ENCODE peak calls at places on chromosome 5, in six cellular contexts. F, X, H, B, M and A are unnamed samples.

GRCh38 chr5:69238760-69239251 is 4.1 kb downstream of the CDK7 start:
- DNase-seq in F (peak), X (no peak), H (no peak), B (no peak), M (peak), A (peak)

GRCh38 chr5:5473224-5473623 is 50.7 kb downstream of the ICE1 start:
- DNase-seq in F (peak), X (no peak), H (no peak), B (no peak), M (peak), A (no peak)

GRCh38 chr5:174412374-174412773 is 312.0 kb upstream of the MSX2 start:
- DNase-seq in F (no peak), X (no peak), H (no peak), B (no peak), M (no peak), A (no peak)

GRCh38 chr5:133240425-133241091 is 188.7 kb downstream of the HSPA4 start:
- DNase-seq in F (peak), X (no peak), H (no peak), B (no peak), M (peak), A (peak)

GRCh38 chr5:96256795-96257470 is 176.1 kb downstream of the PCSK1 start:
- DNase-seq in F (peak), X (no peak), H (no peak), B (no peak), M (peak), A (peak)

GRCh38 chr5:76299592-76299991 is 103.5 kb upstream of the IQGAP2 start:
- DNase-seq in F (no peak), X (no peak), H (no peak), B (no peak), M (no peak), A (no peak)

GRCh38 chr5:173901705-173902104 is 13.6 kb downstream of the CPEB4 start:
- DNase-seq in F (no peak), X (no peak), H (no peak), B (no peak), M (no peak), A (no peak)

GRCh38 chr5:169914766-169915165 is 65.5 kb downstream of the INSYN2B start:
- DNase-seq in F (peak), X (peak), H (peak), B (no peak), M (peak), A (no peak)

GRCh38 chr5:134370306-134370870 is 981 bp upstream of the UBE2B start:
- DNase-seq in F (no peak), X (no peak), H (no peak), B (no peak), M (no peak), A (no peak)

GRCh38 chr5:138129347-138129746 is 9.9 kb downstream of the NME5 start:
- DNase-seq in F (no peak), X (no peak), H (no peak), B (no peak), M (no peak), A (no peak)

GRCh38 chr5:96990102-96990501 is 54.2 kb downstream of the LNPEP start:
- DNase-seq in F (no peak), X (no peak), H (no peak), B (no peak), M (no peak), A (no peak)

GRCh38 chr5:138639326-138639725 is 64.1 kb upstream of the HSPA9 start:
- DNase-seq in F (no peak), X (no peak), H (no peak), B (no peak), M (no peak), A (no peak)

GRCh38 chr5:134968055-134968454 is 348 bp downstream of the CATSPER3 start:
- DNase-seq in F (no peak), X (no peak), H (no peak), B (no peak), M (no peak), A (no peak)

GRCh38 chr5:132472431-132472830 is 18.1 kb downstream of the IRF1 start:
- DNase-seq in F (no peak), X (no peak), H (no peak), B (no peak), M (no peak), A (peak)

GRCh38 chr5:150497274-150497988 is 10.5 kb upstream of the NDST1 start:
- DNase-seq in F (peak), X (no peak), H (no peak), B (no peak), M (peak), A (peak)

GRCh38 chr5:115685966-115686691 is 60.3 kb upstream of the TMED7 start:
- DNase-seq in F (no peak), X (no peak), H (no peak), B (no peak), M (no peak), A (no peak)

GRCh38 chr5:31059889-31060288 is 133.6 kb upstream of the CDH6 start:
- DNase-seq in F (no peak), X (no peak), H (no peak), B (no peak), M (no peak), A (no peak)

GRCh38 chr5:15966651-15967050 is 212.9 kb downstream of the MARCHF11 start:
- DNase-seq in F (peak), X (no peak), H (no peak), B (no peak), M (no peak), A (no peak)

GRCh38 chr5:88606173-88606572 is 276.8 kb downstream of the MEF2C start:
- DNase-seq in F (no peak), X (no peak), H (no peak), B (no peak), M (no peak), A (no peak)

GRCh38 chr5:59767753-59768159 is 125.8 kb downstream of the PDE4D start:
- DNase-seq in F (no peak), X (no peak), H (no peak), B (no peak), M (peak), A (no peak)

GRCh38 chr5:177546262-177546741 is 8.1 kb downstream of the FAM193B start:
- DNase-seq in F (peak), X (no peak), H (no peak), B (no peak), M (peak), A (peak)

GRCh38 chr5:150389759-150390256 is 22.9 kb downstream of the CD74 start:
- DNase-seq in F (no peak), X (no peak), H (no peak), B (no peak), M (no peak), A (no peak)

GRCh38 chr5:173572431-173573125 is 43.9 kb downstream of the BOD1 start:
- DNase-seq in F (no peak), X (no peak), H (no peak), B (no peak), M (peak), A (no peak)

GRCh38 chr5:141651728-141652105 is 499 bp upstream of the FCHSD1 start:
- DNase-seq in F (no peak), X (no peak), H (no peak), B (no peak), M (no peak), A (peak)

GRCh38 chr5:134125195-134126015 is 10.9 kb downstream of the TCF7 start:
- DNase-seq in F (peak), X (no peak), H (no peak), B (no peak), M (no peak), A (no peak)

GRCh38 chr5:151023047-151023615 is 2.7 kb downstream of the GPX3 start:
- DNase-seq in F (peak), X (no peak), H (no peak), B (no peak), M (no peak), A (no peak)

GRCh38 chr5:39992617-39993203 is 567.9 kb upstream of the DAB2 start:
- DNase-seq in F (no peak), X (no peak), H (no peak), B (no peak), M (no peak), A (no peak)

GRCh38 chr5:129672006-129672405 is 75.9 kb upstream of the MINAR2 start:
- DNase-seq in F (no peak), X (no peak), H (no peak), B (no peak), M (no peak), A (no peak)
- H3K14ac ChIP-seq in F (no peak), X (no peak), H (no peak), B (no peak), M (no peak), A (no peak)

DNA sequence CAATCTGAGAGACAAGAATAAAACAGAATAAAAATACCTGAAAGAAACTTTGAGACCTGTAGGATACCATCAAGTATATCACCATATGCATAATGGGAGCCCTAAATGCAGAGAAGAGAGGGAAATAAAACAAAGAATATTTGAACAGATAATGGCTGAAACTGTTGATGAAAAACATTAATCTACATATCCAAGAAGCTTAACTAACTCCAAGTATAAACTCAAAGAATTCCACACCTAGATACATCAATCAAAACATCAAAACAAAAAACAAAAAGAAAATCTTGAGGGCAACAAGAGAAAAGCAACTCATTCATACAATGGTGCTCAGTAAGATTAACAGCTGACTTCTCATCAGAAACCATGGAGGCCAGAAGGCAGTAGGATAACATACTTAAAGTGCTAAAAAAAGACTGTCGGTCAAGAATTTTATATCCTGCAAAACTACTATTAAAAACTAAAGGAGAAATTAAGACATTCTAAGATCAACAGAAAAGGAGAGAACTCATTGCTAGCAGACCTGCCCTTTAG is 101.6 kb downstream of the FOXD1 start:
- DNase-seq in F (no peak), X (no peak), H (no peak), B (no peak), M (no peak), A (no peak)
- H3K27ac ChIP-seq in F (no peak), X (no peak), H (no peak), B (no peak), M (no peak), A (no peak)

GRCh38 chr5:159746707-159747106 is 169.6 kb upstream of the ADRA1B start:
- DNase-seq in F (no peak), X (no peak), H (no peak), B (no peak), M (no peak), A (no peak)

GRCh38 chr5:159752622-159753275 is 163.5 kb upstream of the ADRA1B start:
- DNase-seq in F (no peak), X (no peak), H (no peak), B (no peak), M (no peak), A (no peak)

GRCh38 chr5:159749146-159749545 is 167.1 kb upstream of the ADRA1B start:
- DNase-seq in F (peak), X (no peak), H (no peak), B (no peak), M (no peak), A (no peak)

GRCh38 chr5:159750226-159750625 is 166.1 kb upstream of the ADRA1B start:
- DNase-seq in F (no peak), X (no peak), H (no peak), B (no peak), M (no peak), A (no peak)

GRCh38 chr5:159751459-159751858 is 164.8 kb upstream of the ADRA1B start:
- DNase-seq in F (no peak), X (no peak), H (no peak), B (no peak), M (no peak), A (no peak)
- H3K14ac ChIP-seq in F (no peak), X (no peak), H (no peak), B (no peak), M (no peak), A (no peak)

DNA sequence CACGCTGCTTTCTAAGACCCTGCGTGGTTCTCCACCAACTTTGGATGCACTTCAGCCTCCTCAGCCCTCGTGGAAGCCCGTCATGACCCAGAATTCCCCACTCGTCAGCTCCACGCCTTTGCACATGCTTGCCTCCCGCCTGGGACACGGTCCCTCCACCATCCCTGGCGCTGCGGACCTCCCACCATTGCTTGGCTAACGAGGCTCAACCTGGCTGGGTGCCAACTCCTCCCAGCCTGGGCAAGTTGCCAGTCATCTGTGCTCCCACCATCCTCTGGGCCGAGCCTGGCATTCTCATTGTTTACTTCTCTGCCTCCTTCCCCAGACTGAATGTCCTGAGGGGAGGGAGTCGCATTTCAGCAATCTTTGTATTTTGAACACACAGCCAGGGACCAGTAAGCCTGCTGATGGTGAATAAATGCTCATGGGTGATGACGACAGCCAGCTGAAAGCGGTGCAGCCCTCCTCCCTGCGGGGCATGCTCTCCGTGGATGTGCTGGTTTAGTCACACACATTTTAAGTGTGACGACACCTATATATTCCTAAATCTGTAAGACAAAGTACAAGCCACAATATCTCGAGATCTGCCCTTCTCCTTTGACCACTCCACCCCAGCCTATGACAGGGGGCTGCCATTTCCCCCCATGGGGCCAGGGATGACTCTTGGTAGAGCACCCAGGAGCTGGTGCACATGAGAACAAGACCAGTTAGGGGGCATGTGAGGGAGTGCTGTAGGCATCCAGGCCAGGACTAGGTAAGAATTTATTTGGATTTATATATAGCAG is 37.6 kb downstream of the ANKRD33B start:
- DNase-seq in F (peak), X (no peak), H (no peak), B (no peak), M (peak), A (peak)
- H3K27ac ChIP-seq in F (peak), X (no peak), H (no peak), B (no peak), M (peak), A (no peak)